ENCODE peak calls at places on chromosomes 12 and 14, in five cellular contexts. One of them, this sample, is unnamed.

GRCh38 chr12:89933911-89934310 is 225.3 kb upstream of the ATP2B1 start:
- DNase-seq in right lobe of liver: no peak
- DNase-seq in heart left ventricle: no peak
- DNase-seq in body of pancreas: no peak
- DNase-seq in transverse colon: no peak
- DNase-seq in this sample: no peak

GRCh38 chr12:130688027-130688778 is 27.9 kb downstream of the RIMBP2 start:
- DNase-seq in transverse colon: no peak
- DNase-seq in heart left ventricle: no peak
- DNase-seq in body of pancreas: no peak
- DNase-seq in right lobe of liver: no peak
- DNase-seq in this sample: no peak

GRCh38 chr12:101287357-101287756 is 7.5 kb downstream of the UTP20 start:
- DNase-seq in heart left ventricle: no peak
- DNase-seq in transverse colon: no peak
- DNase-seq in body of pancreas: no peak
- DNase-seq in right lobe of liver: no peak
- DNase-seq in this sample: no peak

GRCh38 chr12:68451261-68452091 is 119.3 kb upstream of the MDM1 start:
- DNase-seq in body of pancreas: peak
- DNase-seq in right lobe of liver: no peak
- DNase-seq in heart left ventricle: peak
- DNase-seq in transverse colon: peak
- DNase-seq in this sample: peak

GRCh38 chr14:69043007-69043444 is 63.9 kb upstream of the ACTN1 start:
- DNase-seq in heart left ventricle: no peak
- DNase-seq in right lobe of liver: peak
- DNase-seq in transverse colon: peak
- DNase-seq in body of pancreas: peak
- DNase-seq in this sample: peak

GRCh38 chr12:120977531-120978295 is 630 bp upstream of the HNF1A start:
- DNase-seq in body of pancreas: no peak
- DNase-seq in heart left ventricle: no peak
- DNase-seq in transverse colon: no peak
- DNase-seq in right lobe of liver: peak
- DNase-seq in this sample: no peak

GRCh38 chr12:5307065-5307464 is 124.8 kb upstream of the NTF3 start:
- DNase-seq in body of pancreas: no peak
- DNase-seq in right lobe of liver: no peak
- DNase-seq in transverse colon: no peak
- DNase-seq in heart left ventricle: no peak
- DNase-seq in this sample: no peak

GRCh38 chr12:47376937-47377336 is 297.2 kb upstream of the AMIGO2 start:
- DNase-seq in right lobe of liver: no peak
- DNase-seq in body of pancreas: no peak
- DNase-seq in transverse colon: no peak
- DNase-seq in heart left ventricle: no peak
- DNase-seq in this sample: no peak

GRCh38 chr14:69314327-69314726 is 54.4 kb downstream of the GALNT16 start:
- DNase-seq in transverse colon: no peak
- DNase-seq in body of pancreas: no peak
- DNase-seq in heart left ventricle: no peak
- DNase-seq in right lobe of liver: no peak
- DNase-seq in this sample: peak

GRCh38 chr14:102323102-102323501 is 3.6 kb downstream of the ZNF839 start:
- DNase-seq in transverse colon: peak
- DNase-seq in heart left ventricle: peak
- DNase-seq in body of pancreas: peak
- DNase-seq in right lobe of liver: peak
- DNase-seq in this sample: peak

GRCh38 chr12:119363490-119363889 is 29.0 kb downstream of the CCDC60 start:
- DNase-seq in right lobe of liver: no peak
- DNase-seq in body of pancreas: no peak
- DNase-seq in transverse colon: no peak
- DNase-seq in heart left ventricle: no peak
- DNase-seq in this sample: no peak

GRCh38 chr12:91335724-91336123 is 153.1 kb upstream of the DCN start:
- DNase-seq in body of pancreas: no peak
- DNase-seq in right lobe of liver: no peak
- DNase-seq in heart left ventricle: no peak
- DNase-seq in transverse colon: no peak
- DNase-seq in this sample: no peak

GRCh38 chr12:38258411-38258810 is 58.2 kb upstream of the ALG10B start:
- DNase-seq in right lobe of liver: no peak
- DNase-seq in heart left ventricle: no peak
- DNase-seq in transverse colon: no peak
- DNase-seq in body of pancreas: no peak
- DNase-seq in this sample: no peak

GRCh38 chr12:42477931-42478330 is 111.6 kb downstream of the PRICKLE1 start:
- DNase-seq in heart left ventricle: no peak
- DNase-seq in body of pancreas: no peak
- DNase-seq in transverse colon: no peak
- DNase-seq in right lobe of liver: no peak
- DNase-seq in this sample: no peak

GRCh38 chr14:78240567-78240966 is 70.4 kb downstream of the NRXN3 start:
- DNase-seq in heart left ventricle: no peak
- DNase-seq in right lobe of liver: no peak
- DNase-seq in body of pancreas: no peak
- DNase-seq in transverse colon: no peak
- DNase-seq in this sample: no peak

GRCh38 chr14:74064883-74065282 is 19.4 kb downstream of the ALDH6A1 start:
- DNase-seq in body of pancreas: no peak
- DNase-seq in heart left ventricle: no peak
- DNase-seq in right lobe of liver: no peak
- DNase-seq in transverse colon: no peak
- DNase-seq in this sample: no peak

GRCh38 chr14:23383041-23383440 is 6.2 kb downstream of the CMTM5 start:
- DNase-seq in body of pancreas: no peak
- DNase-seq in transverse colon: no peak
- DNase-seq in heart left ventricle: no peak
- DNase-seq in right lobe of liver: no peak
- DNase-seq in this sample: no peak

GRCh38 chr14:103522649-103523582 is at the start of gene CKB:
- DNase-seq in heart left ventricle: peak
- DNase-seq in transverse colon: peak
- DNase-seq in right lobe of liver: peak
- DNase-seq in body of pancreas: peak
- DNase-seq in this sample: no peak
- TF ChIP-seq POLR2A in heart left ventricle: peak
- TF ChIP-seq POLR2A in transverse colon: peak
- TF ChIP-seq POLR2A in right lobe of liver: peak
- TF ChIP-seq POLR2A in body of pancreas: no peak
- TF ChIP-seq POLR2A in this sample: no peak

GRCh38 chr14:36289954-36290353 is 30.5 kb downstream of the MBIP start:
- DNase-seq in transverse colon: no peak
- DNase-seq in right lobe of liver: no peak
- DNase-seq in body of pancreas: no peak
- DNase-seq in heart left ventricle: no peak
- DNase-seq in this sample: no peak
- H3K4me3 ChIP-seq in transverse colon: no peak
- H3K4me3 ChIP-seq in right lobe of liver: no peak
- H3K4me3 ChIP-seq in body of pancreas: no peak
- H3K4me3 ChIP-seq in heart left ventricle: no peak
- H3K4me3 ChIP-seq in this sample: no peak

DNA sequence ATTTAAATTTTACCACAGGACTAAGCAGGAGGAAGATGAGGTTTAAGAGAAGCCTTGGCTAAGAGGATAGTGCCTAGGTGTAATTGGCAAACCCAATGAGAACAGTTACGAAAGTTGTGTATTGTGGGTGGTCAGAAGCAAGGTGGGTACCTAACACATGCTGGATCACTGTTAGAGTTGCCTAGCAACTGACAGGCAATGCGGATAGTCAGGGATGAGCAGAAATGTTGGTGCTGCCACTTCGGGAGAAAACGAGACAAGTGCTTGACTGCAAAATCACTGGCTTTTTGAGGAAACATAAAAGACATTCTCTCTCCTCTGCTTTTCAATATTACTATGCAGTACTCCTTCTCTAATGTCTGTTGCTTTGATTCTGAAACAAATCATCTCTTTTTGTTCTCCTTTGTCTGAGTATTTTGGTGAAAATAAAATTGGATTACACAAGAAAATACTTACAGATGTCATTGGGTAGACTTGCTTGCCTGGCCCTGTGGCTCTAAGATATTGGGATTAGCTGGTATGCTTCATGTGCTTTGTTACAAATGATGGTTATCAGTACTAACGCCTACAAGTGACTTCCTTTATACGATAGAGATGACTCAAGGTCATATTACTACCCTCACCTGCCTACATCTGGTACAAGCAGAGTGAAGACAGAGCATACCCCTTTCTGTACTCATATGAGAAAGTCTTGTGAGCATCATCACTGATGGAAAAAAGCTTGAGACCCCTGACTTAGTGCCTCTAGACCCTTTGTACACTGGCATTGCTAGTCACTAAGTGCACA is 48.0 kb downstream of the TDP1 start:
- DNase-seq in heart left ventricle: no peak
- DNase-seq in transverse colon: no peak
- DNase-seq in body of pancreas: no peak
- DNase-seq in right lobe of liver: no peak
- DNase-seq in this sample: no peak
- TF ChIP-seq POLR2A in heart left ventricle: no peak
- TF ChIP-seq POLR2A in transverse colon: no peak
- TF ChIP-seq POLR2A in body of pancreas: no peak
- TF ChIP-seq POLR2A in right lobe of liver: no peak
- TF ChIP-seq POLR2A in this sample: no peak

GRCh38 chr14:83257466-83258439 is 1724.1 kb upstream of the SEL1L start:
- DNase-seq in transverse colon: no peak
- DNase-seq in body of pancreas: no peak
- DNase-seq in right lobe of liver: no peak
- DNase-seq in heart left ventricle: no peak
- DNase-seq in this sample: no peak

GRCh38 chr14:83255727-83256090 is 1722.1 kb upstream of the SEL1L start:
- DNase-seq in right lobe of liver: no peak
- DNase-seq in body of pancreas: no peak
- DNase-seq in heart left ventricle: no peak
- DNase-seq in transverse colon: no peak
- DNase-seq in this sample: no peak

GRCh38 chr14:83255015-83255726 is 1721.5 kb upstream of the SEL1L start:
- DNase-seq in right lobe of liver: no peak
- DNase-seq in transverse colon: no peak
- DNase-seq in heart left ventricle: no peak
- DNase-seq in body of pancreas: no peak
- DNase-seq in this sample: no peak

GRCh38 chr14:83251402-83251801 is 1717.7 kb upstream of the SEL1L start:
- DNase-seq in right lobe of liver: no peak
- DNase-seq in body of pancreas: no peak
- DNase-seq in heart left ventricle: no peak
- DNase-seq in transverse colon: no peak
- DNase-seq in this sample: no peak

DNA sequence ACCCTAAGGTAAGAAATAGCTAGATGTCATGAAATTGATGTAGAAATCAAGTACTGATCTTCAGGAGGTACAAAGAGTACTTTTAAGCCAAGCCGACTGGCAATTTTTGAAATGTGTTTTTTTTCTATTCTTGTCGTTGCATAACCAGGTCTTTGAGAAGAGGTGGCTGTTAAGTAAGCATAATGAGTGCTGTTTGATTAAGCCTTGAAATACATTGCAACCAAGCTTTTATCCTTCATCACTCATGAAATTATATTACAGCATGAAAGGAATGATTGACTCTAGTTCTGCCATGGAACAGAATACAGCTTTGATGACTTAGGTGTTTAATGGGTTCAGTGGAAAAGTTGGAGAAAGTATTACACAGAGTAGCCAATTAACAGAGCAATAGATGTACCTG is 1720.2 kb upstream of the SEL1L start:
- DNase-seq in body of pancreas: no peak
- DNase-seq in right lobe of liver: no peak
- DNase-seq in heart left ventricle: no peak
- DNase-seq in transverse colon: no peak
- DNase-seq in this sample: no peak
- H3K4me3 ChIP-seq in body of pancreas: no peak
- H3K4me3 ChIP-seq in right lobe of liver: no peak
- H3K4me3 ChIP-seq in heart left ventricle: no peak
- H3K4me3 ChIP-seq in transverse colon: no peak
- H3K4me3 ChIP-seq in this sample: no peak

GRCh38 chr12:53047221-53048032 is 2.4 kb upstream of the TNS2 start:
- DNase-seq in body of pancreas: peak
- DNase-seq in right lobe of liver: peak
- DNase-seq in heart left ventricle: peak
- DNase-seq in transverse colon: peak
- DNase-seq in this sample: peak
- TF ChIP-seq POLR2A in body of pancreas: peak
- TF ChIP-seq POLR2A in right lobe of liver: peak
- TF ChIP-seq POLR2A in heart left ventricle: peak
- TF ChIP-seq POLR2A in transverse colon: peak
- TF ChIP-seq POLR2A in this sample: no peak